ENCODE peak calls at places on chromosomes 3 and 15, in four cellular contexts. Y, X, J and S are unnamed samples.

GRCh38 chr3:128780438-128780837 is 54.5 kb downstream of the RAB7A start:
- DNase-seq in J (no peak), Y (no peak), X (no peak), S (no peak)

GRCh38 chr3:158267015-158267414 is 157.1 kb downstream of the RSRC1 start:
- DNase-seq in J (no peak), Y (no peak), X (no peak), S (no peak)

GRCh38 chr3:40951636-40952035 is 247.7 kb upstream of the CTNNB1 start:
- DNase-seq in J (no peak), Y (no peak), X (no peak), S (no peak)

GRCh38 chr3:194134231-194134756 is 1.7 kb upstream of the HES1 start:
- DNase-seq in X (peak), Y (peak), J (no peak), S (peak)

GRCh38 chr15:54840999-54841398 is 355.7 kb downstream of the RSL24D1 start:
- DNase-seq in X (no peak), Y (no peak), J (no peak), S (no peak)

GRCh38 chr3:60650171-60650570 is 601.1 kb downstream of the FHIT start:
- DNase-seq in X (no peak), J (peak), Y (no peak), S (no peak)

GRCh38 chr3:22734207-22734606 is 468.9 kb upstream of the UBE2E2 start:
- DNase-seq in X (no peak), J (no peak), Y (no peak), S (no peak)

GRCh38 chr15:36596915-36597314 is 17.5 kb downstream of the CDIN1 start:
- DNase-seq in J (no peak), Y (no peak), X (no peak), S (no peak)

GRCh38 chr3:46979958-46980497 is 562 bp downstream of the NBEAL2 start:
- DNase-seq in Y (no peak), X (no peak), J (no peak), S (no peak)

GRCh38 chr3:61894988-61895935 is 333.9 kb downstream of the PTPRG start:
- DNase-seq in Y (peak), J (peak), X (peak), S (peak)

GRCh38 chr3:182028081-182028480 is 316.4 kb downstream of the SOX2 start:
- DNase-seq in J (no peak), X (no peak), Y (no peak), S (no peak)

GRCh38 chr3:48416546-48416945 is 13.3 kb downstream of the PLXNB1 start:
- DNase-seq in J (no peak), X (no peak), Y (no peak), S (no peak)

GRCh38 chr3:171954644-171955365 is 84.6 kb upstream of the FNDC3B start:
- DNase-seq in Y (no peak), J (no peak), X (no peak), S (no peak)

GRCh38 chr3:138348107-138348949 is at the start of gene MRAS:
- DNase-seq in X (peak), J (peak), Y (peak), S (peak)

GRCh38 chr3:16990163-16990562 is 105.4 kb downstream of the PLCL2 start:
- DNase-seq in Y (no peak), X (no peak), J (no peak), S (no peak)

GRCh38 chr15:60086676-60087446 is 82.8 kb downstream of the FOXB1 start:
- DNase-seq in J (no peak), X (no peak), Y (no peak), S (no peak)

GRCh38 chr3:185914911-185915629 is 22.7 kb downstream of the TRA2B start:
- DNase-seq in J (no peak), X (no peak), Y (no peak), S (no peak)

GRCh38 chr3:38984110-38984509 is 67.6 kb downstream of the SCN11A start:
- DNase-seq in J (no peak), Y (no peak), X (no peak), S (no peak)
- TF ChIP-seq CTCF in J (no peak), Y (no peak), X (no peak), S (no peak)

GRCh38 chr15:47409038-47409437 is 308.3 kb upstream of the SEMA6D start:
- DNase-seq in Y (no peak), X (no peak), J (no peak), S (no peak)
- TF ChIP-seq CTCF in Y (no peak), X (no peak), J (no peak), S (no peak)

DNA sequence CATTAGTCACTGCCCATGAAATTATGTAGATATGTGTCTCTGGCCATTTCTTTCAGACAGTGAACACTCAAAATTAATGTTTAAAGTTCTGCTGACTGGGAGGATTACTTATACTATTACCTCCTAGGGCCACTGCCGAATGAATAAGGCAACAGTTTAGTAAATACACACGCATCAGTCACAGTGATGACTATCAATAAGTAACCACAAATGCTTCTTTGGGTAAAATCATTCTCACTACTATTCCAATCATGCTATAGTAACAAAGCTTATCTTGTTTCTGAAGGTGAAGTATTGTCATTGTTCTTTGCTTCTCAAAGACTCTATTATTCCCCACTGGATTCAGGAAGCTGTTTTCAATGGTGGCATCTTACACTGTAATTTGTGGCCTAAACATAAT is 478.8 kb downstream of the EPHA3 start:
- DNase-seq in J (no peak), X (no peak), Y (no peak), S (no peak)
- TF ChIP-seq CTCF in J (no peak), X (no peak), Y (no peak), S (no peak)

GRCh38 chr15:92306662-92307061 is 87.0 kb upstream of the ST8SIA2 start:
- DNase-seq in J (peak), X (no peak), Y (no peak), S (no peak)
- TF ChIP-seq CTCF in J (no peak), X (no peak), Y (no peak), S (peak)

DNA sequence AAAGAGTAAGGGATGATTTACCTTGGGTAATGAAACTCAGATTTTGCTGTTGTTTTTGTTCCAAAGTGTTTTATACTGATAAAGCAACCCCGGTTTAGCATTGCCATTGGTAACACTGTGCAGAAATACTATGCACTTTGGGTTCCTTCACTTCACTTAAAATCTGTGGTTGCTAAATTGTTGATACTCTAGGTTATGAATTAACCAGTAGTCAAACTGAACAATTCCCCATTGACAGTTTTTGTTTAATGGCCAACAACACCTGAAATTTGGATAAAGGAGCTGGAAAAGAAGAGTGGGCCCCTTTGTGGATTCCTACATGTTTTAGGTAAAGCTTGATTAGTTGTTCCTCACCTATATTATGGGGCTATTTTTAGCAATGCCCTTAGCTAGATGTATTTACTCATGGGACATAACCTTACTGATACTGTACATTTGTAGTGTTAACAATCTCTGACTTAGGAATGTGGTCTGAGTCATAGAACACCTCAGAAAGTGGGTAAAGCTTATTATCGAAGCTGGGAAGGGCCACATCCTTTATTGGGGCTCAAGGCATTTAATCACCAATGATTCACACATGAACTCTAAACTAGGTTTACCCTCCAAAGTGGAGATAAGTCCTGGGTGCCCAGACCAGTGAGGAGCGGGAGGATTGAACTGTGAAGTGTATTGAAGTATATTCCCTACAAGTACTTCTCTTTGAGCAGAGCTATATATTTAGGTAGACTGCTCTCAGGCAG is 29.5 kb upstream of the THRB start:
- DNase-seq in J (no peak), X (no peak), Y (no peak), S (no peak)
- TF ChIP-seq CTCF in J (no peak), X (no peak), Y (no peak), S (no peak)

DNA sequence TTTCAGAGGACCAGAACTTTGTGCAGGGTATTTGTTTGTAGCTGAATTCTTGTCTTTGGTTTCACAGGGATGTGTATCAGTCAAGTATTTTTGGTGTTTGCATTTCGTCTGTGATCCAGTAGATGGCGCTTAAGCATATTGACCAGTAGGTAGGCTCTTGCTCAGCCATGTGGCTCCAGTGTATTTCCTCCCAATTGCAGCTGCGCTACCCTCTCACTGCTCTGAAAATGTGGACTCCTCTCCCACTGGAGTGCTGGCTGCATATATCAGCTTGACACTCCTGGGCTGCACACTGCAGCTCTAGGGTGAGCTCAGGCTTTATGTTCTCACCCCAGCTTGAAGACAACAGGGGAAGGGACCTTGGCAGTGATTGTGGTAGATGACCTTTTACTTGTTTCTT is 1264.3 kb upstream of the ALCAM start:
- DNase-seq in J (peak), Y (no peak), X (no peak), S (no peak)
- TF ChIP-seq CTCF in J (peak), Y (peak), X (no peak), S (peak)

GRCh38 chr3:9808345-9809037 is 1.6 kb upstream of the TTLL3 start:
- DNase-seq in X (no peak), J (peak), Y (no peak), S (no peak)
- TF ChIP-seq CTCF in X (no peak), J (no peak), Y (no peak), S (no peak)

DNA sequence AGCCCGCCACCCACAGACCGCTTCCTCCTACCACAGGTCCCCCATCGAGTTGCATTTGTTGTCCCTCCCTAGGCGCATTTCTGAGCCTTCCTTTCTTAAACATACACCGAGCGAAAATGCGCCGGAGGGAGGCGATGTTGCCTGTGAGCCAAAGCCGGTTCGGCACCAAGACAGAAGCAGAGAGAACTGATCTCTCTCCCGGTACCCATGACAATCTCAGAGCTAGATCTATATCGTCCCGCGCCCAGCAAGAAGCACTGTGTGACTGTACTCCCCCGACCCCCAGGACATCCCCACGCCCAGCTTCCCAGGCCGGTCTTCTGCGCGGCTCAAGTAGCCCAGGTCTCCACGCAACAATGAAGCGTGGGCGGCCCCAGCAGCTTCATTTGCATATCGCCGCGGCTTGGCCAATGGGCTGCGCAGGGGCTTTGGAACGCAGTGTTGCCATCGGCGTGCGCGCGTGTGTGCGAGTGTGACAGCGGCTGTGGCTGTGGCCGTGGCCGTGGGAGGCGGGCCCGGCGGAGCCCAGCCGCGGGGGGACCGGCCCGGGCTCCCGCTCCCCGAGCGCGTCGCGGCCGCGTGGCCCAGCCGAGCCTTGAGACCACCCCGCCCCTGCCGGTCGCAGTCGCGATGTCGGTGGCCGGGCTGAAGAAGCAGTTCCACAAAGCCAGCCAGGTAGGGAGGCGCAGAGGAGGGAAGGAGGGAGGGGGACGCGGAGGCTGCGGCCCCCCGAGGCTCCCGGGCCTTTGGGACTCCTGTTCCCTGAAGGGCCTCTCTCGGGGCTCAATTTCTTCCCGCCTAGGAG is at the start of gene SH3GL3:
- DNase-seq in Y (peak), J (peak), X (peak), S (peak)
- TF ChIP-seq CTCF in Y (no peak), J (peak), X (no peak), S (peak)